ENCODE peak calls at places on chromosomes 3 and 15, in ten cellular contexts. One of them, this sample, is unnamed.
A peak's percentile ranks its signal among the peaks of the same experiment; 100 is the strongest.

GRCh38 chr3:151265866-151266265 is 12.5 kb downstream of the P2RY14 start:
- DNase-seq in fibroblast of lung: no peak
- DNase-seq in neuronal stem cell: peak; percentile 26
- DNase-seq in aorta: no peak
- DNase-seq in lower lobe of right lung: peak; percentile 45
- DNase-seq in spleen: peak; percentile 78
- DNase-seq in pancreas: no peak
- DNase-seq in body of pancreas: no peak
- DNase-seq in cardiac muscle cell: no peak
- DNase-seq in ovary: no peak
- DNase-seq in this sample: peak; percentile 53

GRCh38 chr15:76987896-76988860 is 6.7 kb upstream of the PSTPIP1 start:
- DNase-seq in body of pancreas: peak; percentile 9
- DNase-seq in aorta: peak; percentile 79
- DNase-seq in fibroblast of lung: no peak
- DNase-seq in neuronal stem cell: no peak
- DNase-seq in pancreas: no peak
- DNase-seq in cardiac muscle cell: no peak
- DNase-seq in lower lobe of right lung: peak; percentile 85
- DNase-seq in spleen: peak; percentile 89
- DNase-seq in ovary: no peak
- DNase-seq in this sample: peak; percentile 92

GRCh38 chr3:89558711-89559110 is 451.3 kb downstream of the EPHA3 start:
- DNase-seq in neuronal stem cell: no peak
- DNase-seq in spleen: no peak
- DNase-seq in aorta: no peak
- DNase-seq in ovary: no peak
- DNase-seq in pancreas: no peak
- DNase-seq in lower lobe of right lung: no peak
- DNase-seq in fibroblast of lung: no peak
- DNase-seq in cardiac muscle cell: no peak
- DNase-seq in body of pancreas: no peak
- DNase-seq in this sample: no peak

GRCh38 chr3:132220986-132221385 is 96.2 kb upstream of the ACP3 start:
- DNase-seq in ovary: no peak
- DNase-seq in pancreas: no peak
- DNase-seq in cardiac muscle cell: no peak
- DNase-seq in aorta: no peak
- DNase-seq in spleen: no peak
- DNase-seq in lower lobe of right lung: no peak
- DNase-seq in neuronal stem cell: no peak
- DNase-seq in body of pancreas: no peak
- DNase-seq in fibroblast of lung: no peak
- DNase-seq in this sample: no peak

GRCh38 chr3:57169106-57169505 is 4.0 kb upstream of the IL17RD start:
- DNase-seq in cardiac muscle cell: no peak
- DNase-seq in lower lobe of right lung: no peak
- DNase-seq in aorta: no peak
- DNase-seq in pancreas: no peak
- DNase-seq in spleen: no peak
- DNase-seq in ovary: no peak
- DNase-seq in fibroblast of lung: no peak
- DNase-seq in body of pancreas: no peak
- DNase-seq in neuronal stem cell: no peak
- DNase-seq in this sample: no peak

GRCh38 chr3:64022451-64023186 is 675 bp downstream of the PSMD6 start:
- DNase-seq in body of pancreas: peak; percentile 55
- DNase-seq in aorta: no peak
- DNase-seq in fibroblast of lung: peak; percentile 29
- DNase-seq in pancreas: peak; percentile 65
- DNase-seq in neuronal stem cell: no peak
- DNase-seq in lower lobe of right lung: no peak
- DNase-seq in spleen: peak; percentile 76
- DNase-seq in ovary: no peak
- DNase-seq in cardiac muscle cell: no peak
- DNase-seq in this sample: no peak

GRCh38 chr3:13656584-13657301 is 107.8 kb downstream of the FBLN2 start:
- DNase-seq in aorta: no peak
- DNase-seq in spleen: no peak
- DNase-seq in lower lobe of right lung: no peak
- DNase-seq in body of pancreas: no peak
- DNase-seq in ovary: no peak
- DNase-seq in neuronal stem cell: no peak
- DNase-seq in cardiac muscle cell: no peak
- DNase-seq in fibroblast of lung: no peak
- DNase-seq in pancreas: no peak
- DNase-seq in this sample: no peak

GRCh38 chr3:184562146-184562861 is 719 bp downstream of the EPHB3 start:
- DNase-seq in pancreas: no peak
- DNase-seq in aorta: no peak
- DNase-seq in ovary: peak; percentile 65
- DNase-seq in body of pancreas: no peak
- DNase-seq in neuronal stem cell: no peak
- DNase-seq in cardiac muscle cell: no peak
- DNase-seq in spleen: peak; percentile 82
- DNase-seq in fibroblast of lung: no peak
- DNase-seq in lower lobe of right lung: no peak
- DNase-seq in this sample: peak; percentile 87

GRCh38 chr3:73431136-73431933 is 193.4 kb downstream of the PDZRN3 start:
- DNase-seq in body of pancreas: no peak
- DNase-seq in aorta: no peak
- DNase-seq in ovary: no peak
- DNase-seq in neuronal stem cell: no peak
- DNase-seq in fibroblast of lung: no peak
- DNase-seq in pancreas: no peak
- DNase-seq in spleen: no peak
- DNase-seq in cardiac muscle cell: no peak
- DNase-seq in lower lobe of right lung: no peak
- DNase-seq in this sample: no peak

GRCh38 chr3:159761377-159761776 is 227.3 kb upstream of the IL12A start:
- DNase-seq in neuronal stem cell: no peak
- DNase-seq in body of pancreas: no peak
- DNase-seq in lower lobe of right lung: no peak
- DNase-seq in cardiac muscle cell: no peak
- DNase-seq in ovary: peak; percentile 43
- DNase-seq in aorta: no peak
- DNase-seq in pancreas: no peak
- DNase-seq in spleen: no peak
- DNase-seq in fibroblast of lung: peak; percentile 60
- DNase-seq in this sample: no peak

GRCh38 chr3:36196058-36196457 is 184.2 kb upstream of the STAC start:
- DNase-seq in aorta: no peak
- DNase-seq in spleen: no peak
- DNase-seq in fibroblast of lung: peak; percentile 17
- DNase-seq in cardiac muscle cell: no peak
- DNase-seq in body of pancreas: no peak
- DNase-seq in ovary: no peak
- DNase-seq in pancreas: no peak
- DNase-seq in neuronal stem cell: no peak
- DNase-seq in lower lobe of right lung: no peak
- DNase-seq in this sample: no peak

GRCh38 chr3:172659246-172660002 is 51.4 kb downstream of the NCEH1 start:
- DNase-seq in cardiac muscle cell: no peak
- DNase-seq in fibroblast of lung: no peak
- DNase-seq in spleen: no peak
- DNase-seq in body of pancreas: no peak
- DNase-seq in ovary: no peak
- DNase-seq in aorta: no peak
- DNase-seq in lower lobe of right lung: no peak
- DNase-seq in neuronal stem cell: no peak
- DNase-seq in pancreas: no peak
- DNase-seq in this sample: no peak

GRCh38 chr3:37852097-37852496 is 9.6 kb upstream of the CTDSPL start:
- DNase-seq in neuronal stem cell: no peak
- DNase-seq in lower lobe of right lung: no peak
- DNase-seq in ovary: no peak
- DNase-seq in body of pancreas: no peak
- DNase-seq in aorta: no peak
- DNase-seq in pancreas: no peak
- DNase-seq in spleen: peak; percentile 14
- DNase-seq in fibroblast of lung: peak; percentile 75
- DNase-seq in cardiac muscle cell: no peak
- DNase-seq in this sample: no peak

GRCh38 chr3:4410174-4410573 is 56.9 kb downstream of the SUMF1 start:
- DNase-seq in lower lobe of right lung: no peak
- DNase-seq in spleen: no peak
- DNase-seq in pancreas: no peak
- DNase-seq in fibroblast of lung: no peak
- DNase-seq in body of pancreas: no peak
- DNase-seq in aorta: no peak
- DNase-seq in cardiac muscle cell: no peak
- DNase-seq in ovary: no peak
- DNase-seq in neuronal stem cell: no peak
- DNase-seq in this sample: no peak

GRCh38 chr3:5618170-5618569 is 430.7 kb downstream of the EDEM1 start:
- DNase-seq in aorta: no peak
- DNase-seq in ovary: no peak
- DNase-seq in cardiac muscle cell: no peak
- DNase-seq in pancreas: no peak
- DNase-seq in lower lobe of right lung: no peak
- DNase-seq in spleen: no peak
- DNase-seq in body of pancreas: no peak
- DNase-seq in fibroblast of lung: no peak
- DNase-seq in neuronal stem cell: no peak
- DNase-seq in this sample: no peak

GRCh38 chr15:98657721-98658120 is 9.4 kb downstream of the IGF1R start:
- DNase-seq in neuronal stem cell: no peak
- DNase-seq in cardiac muscle cell: no peak
- DNase-seq in spleen: no peak
- DNase-seq in fibroblast of lung: peak; percentile 53
- DNase-seq in aorta: no peak
- DNase-seq in ovary: no peak
- DNase-seq in pancreas: no peak
- DNase-seq in lower lobe of right lung: no peak
- DNase-seq in body of pancreas: no peak
- DNase-seq in this sample: no peak

DNA sequence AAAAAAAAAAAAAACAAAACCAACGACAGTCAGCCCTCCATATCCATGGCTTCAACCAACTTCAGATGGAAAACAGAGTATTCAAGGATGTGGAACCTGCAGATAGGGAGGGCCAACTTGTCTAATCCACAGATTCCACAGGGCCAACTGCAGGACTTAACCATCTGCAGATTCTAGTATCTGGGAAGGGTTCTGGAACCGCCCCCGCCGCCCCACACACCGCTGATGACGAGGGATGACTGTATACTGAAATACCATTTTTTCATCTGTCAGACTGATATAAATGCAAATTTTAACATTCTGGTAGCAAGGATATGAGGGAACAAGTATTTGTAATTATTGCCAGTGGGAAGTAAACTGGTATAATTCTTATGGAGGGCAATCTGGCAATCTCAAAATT is 29.5 kb downstream of the ADPGK start:
- DNase-seq in neuronal stem cell: no peak
- DNase-seq in spleen: no peak
- DNase-seq in ovary: no peak
- DNase-seq in aorta: no peak
- DNase-seq in cardiac muscle cell: no peak
- DNase-seq in fibroblast of lung: peak; percentile 6
- DNase-seq in body of pancreas: no peak
- DNase-seq in pancreas: no peak
- DNase-seq in lower lobe of right lung: no peak
- DNase-seq in this sample: no peak
- H3K36me3 ChIP-seq in neuronal stem cell: peaks cover 16% of the 10 kb centered on the region
- H3K36me3 ChIP-seq in spleen: peaks cover 98% of the 10 kb centered on the region
- H3K36me3 ChIP-seq in ovary: no peaks in the 10 kb centered on the region
- H3K36me3 ChIP-seq in aorta: peaks cover 3% of the 10 kb centered on the region
- H3K36me3 ChIP-seq in cardiac muscle cell: peaks cover 33% of the 10 kb centered on the region
- H3K36me3 ChIP-seq in fibroblast of lung: peaks cover 10% of the 10 kb centered on the region
- H3K36me3 ChIP-seq in body of pancreas: peaks cover 13% of the 10 kb centered on the region
- H3K36me3 ChIP-seq in pancreas: peaks cover 32% of the 10 kb centered on the region
- H3K36me3 ChIP-seq in lower lobe of right lung: peaks cover 88% of the 10 kb centered on the region
- H3K36me3 ChIP-seq in this sample: peaks cover 97% of the 10 kb centered on the region

GRCh38 chr3:101962055-101962454 is 112.7 kb downstream of the NFKBIZ start:
- DNase-seq in body of pancreas: no peak
- DNase-seq in lower lobe of right lung: no peak
- DNase-seq in ovary: no peak
- DNase-seq in cardiac muscle cell: no peak
- DNase-seq in spleen: no peak
- DNase-seq in aorta: no peak
- DNase-seq in pancreas: no peak
- DNase-seq in fibroblast of lung: peak; percentile 89
- DNase-seq in neuronal stem cell: no peak
- DNase-seq in this sample: no peak
- H3K4me1 ChIP-seq in body of pancreas: no peaks in the 10 kb centered on the region
- H3K4me1 ChIP-seq in lower lobe of right lung: no peaks in the 10 kb centered on the region
- H3K4me1 ChIP-seq in ovary: no peaks in the 10 kb centered on the region
- H3K4me1 ChIP-seq in cardiac muscle cell: peaks cover 3% of the 10 kb centered on the region
- H3K4me1 ChIP-seq in spleen: no peaks in the 10 kb centered on the region
- H3K4me1 ChIP-seq in aorta: no peaks in the 10 kb centered on the region
- H3K4me1 ChIP-seq in pancreas: no peaks in the 10 kb centered on the region
- H3K4me1 ChIP-seq in fibroblast of lung: peaks cover 2% of the 10 kb centered on the region
- H3K4me1 ChIP-seq in neuronal stem cell: no peaks in the 10 kb centered on the region
- H3K4me1 ChIP-seq in this sample: peaks cover 11% of the 10 kb centered on the region

DNA sequence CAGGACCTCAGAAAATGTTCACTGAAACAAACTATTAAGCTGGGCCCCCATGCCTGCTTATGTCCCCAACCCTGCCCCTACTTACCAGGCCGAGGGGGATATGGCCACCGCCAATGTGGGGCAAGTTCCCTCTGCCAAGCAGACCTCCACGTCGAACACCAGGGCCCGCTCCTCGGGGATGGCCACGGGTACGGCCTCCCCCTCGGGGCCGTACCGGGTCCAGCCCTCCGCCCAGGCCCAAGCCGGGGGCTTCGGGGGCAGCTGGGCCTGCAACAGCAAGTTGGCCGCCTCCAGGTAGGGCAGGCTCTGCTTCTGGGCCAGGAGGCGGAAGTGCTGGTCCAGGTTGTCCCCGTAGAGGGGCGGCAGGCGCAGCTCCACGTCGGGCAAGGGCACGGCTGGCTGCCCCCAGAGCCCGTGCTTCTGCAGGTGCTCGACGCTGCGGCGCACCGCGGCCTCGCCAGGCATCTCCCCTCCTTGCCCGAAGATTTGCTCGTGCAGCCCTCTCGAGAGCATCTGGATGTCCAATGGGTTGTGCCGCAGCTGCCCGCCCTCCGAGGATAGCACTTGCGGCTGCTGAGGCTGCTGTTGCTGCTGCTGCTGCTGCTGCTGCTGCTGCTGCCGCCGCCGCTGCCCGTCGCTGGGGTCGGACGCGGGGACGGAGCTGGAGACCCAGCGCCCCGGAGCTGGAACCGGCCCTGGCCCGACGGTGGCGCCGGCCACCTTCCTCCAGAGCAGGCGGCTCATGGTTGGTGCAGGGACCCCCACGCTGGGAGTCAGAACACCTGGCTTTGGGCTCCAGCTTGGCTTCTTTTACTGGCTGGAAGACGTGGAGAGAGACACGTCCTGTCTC is 1.4 kb downstream of the POLG start:
- DNase-seq in neuronal stem cell: no peak
- DNase-seq in ovary: peak; percentile 41
- DNase-seq in cardiac muscle cell: no peak
- DNase-seq in aorta: peak; percentile 73
- DNase-seq in body of pancreas: no peak
- DNase-seq in fibroblast of lung: no peak
- DNase-seq in lower lobe of right lung: no peak
- DNase-seq in spleen: peak; percentile 86
- DNase-seq in pancreas: no peak
- DNase-seq in this sample: no peak
- H3K36me3 ChIP-seq in neuronal stem cell: peaks cover 41% of the 10 kb centered on the region
- H3K36me3 ChIP-seq in ovary: no peaks in the 10 kb centered on the region
- H3K36me3 ChIP-seq in cardiac muscle cell: peaks cover 42% of the 10 kb centered on the region
- H3K36me3 ChIP-seq in aorta: no peaks in the 10 kb centered on the region
- H3K36me3 ChIP-seq in body of pancreas: peaks cover 13% of the 10 kb centered on the region
- H3K36me3 ChIP-seq in fibroblast of lung: peaks cover 34% of the 10 kb centered on the region
- H3K36me3 ChIP-seq in lower lobe of right lung: peaks cover 52% of the 10 kb centered on the region
- H3K36me3 ChIP-seq in spleen: peaks cover 53% of the 10 kb centered on the region
- H3K36me3 ChIP-seq in pancreas: peaks cover 45% of the 10 kb centered on the region
- H3K36me3 ChIP-seq in this sample: peaks cover 53% of the 10 kb centered on the region

GRCh38 chr3:187906922-187907321 is 161.7 kb upstream of the BCL6 start:
- DNase-seq in lower lobe of right lung: no peak
- DNase-seq in aorta: no peak
- DNase-seq in fibroblast of lung: no peak
- DNase-seq in body of pancreas: no peak
- DNase-seq in pancreas: no peak
- DNase-seq in spleen: no peak
- DNase-seq in neuronal stem cell: no peak
- DNase-seq in cardiac muscle cell: no peak
- DNase-seq in ovary: no peak
- DNase-seq in this sample: no peak
- H3K4me1 ChIP-seq in lower lobe of right lung: no peaks in the 10 kb centered on the region
- H3K4me1 ChIP-seq in aorta: no peaks in the 10 kb centered on the region
- H3K4me1 ChIP-seq in fibroblast of lung: no peaks in the 10 kb centered on the region
- H3K4me1 ChIP-seq in body of pancreas: peaks cover 5% of the 10 kb centered on the region
- H3K4me1 ChIP-seq in pancreas: peaks cover 1% of the 10 kb centered on the region
- H3K4me1 ChIP-seq in spleen: no peaks in the 10 kb centered on the region
- H3K4me1 ChIP-seq in neuronal stem cell: no peaks in the 10 kb centered on the region
- H3K4me1 ChIP-seq in cardiac muscle cell: no peaks in the 10 kb centered on the region
- H3K4me1 ChIP-seq in ovary: peaks cover 8% of the 10 kb centered on the region
- H3K4me1 ChIP-seq in this sample: no peaks in the 10 kb centered on the region

This sample was measured in left lung.